ENCODE peak calls at places on chromosomes 11 and 22, in ten cellular contexts. P, T, D, H, S, W, J, V, Q and A are unnamed samples.

GRCh38 chr11:74634537-74634936 is 42.2 kb downstream of the POLD3 start:
- DNase-seq in P (peak; percentile 57), T (no peak), D (no peak), H (peak; percentile 52), S (no peak), W (peak; percentile 66), J (peak; percentile 38), V (peak; percentile 81), Q (peak; percentile 23), A (peak; percentile 87)

GRCh38 chr22:41565403-41566054 is 4.7 kb downstream of the CSDC2 start:
- DNase-seq in P (peak; percentile 84), T (peak; percentile 64), D (peak; percentile 63), H (peak; percentile 82), S (peak; percentile 97), W (peak; percentile 89), J (peak; percentile 67), V (peak; percentile 68), Q (peak; percentile 70), A (peak; percentile 69)

GRCh38 chr11:11243790-11244469 is 109.1 kb downstream of the CSNK2A3 start:
- DNase-seq in P (peak; percentile 37), T (peak; percentile 52), D (peak; percentile 56), H (peak; percentile 20), S (no peak), W (no peak), J (peak; percentile 65), V (no peak), Q (peak; percentile 34), A (peak; percentile 31)

GRCh38 chr11:12963789-12964536 is 45.2 kb upstream of the RASSF10 start:
- DNase-seq in P (peak; percentile 78), T (peak; percentile 73), D (peak; percentile 56), H (peak; percentile 73), S (peak; percentile 93), W (peak; percentile 48), J (peak; percentile 83), V (peak; percentile 80), Q (peak; percentile 58), A (peak; percentile 84)

GRCh38 chr11:69443138-69443967 is 38.1 kb upstream of the LINC01488 start:
- DNase-seq in P (peak; percentile 98), T (peak; percentile 92), D (peak; percentile 96), H (peak; percentile 94), S (peak; percentile 100), W (peak; percentile 94), J (peak; percentile 95), V (peak; percentile 96), Q (peak; percentile 91), A (peak; percentile 87)

GRCh38 chr11:405323-405975 is 9.3 kb downstream of the SIGIRR start:
- DNase-seq in P (no peak), T (peak; percentile 51), D (peak; percentile 63), H (peak; percentile 44), S (no peak), W (no peak), J (no peak), V (no peak), Q (no peak), A (no peak)

GRCh38 chr11:1235615-1236315 is 12.9 kb downstream of the MUC5B start:
- DNase-seq in P (no peak), T (no peak), D (peak; percentile 17), H (no peak), S (peak; percentile 86), W (no peak), J (no peak), V (no peak), Q (no peak), A (no peak)

GRCh38 chr11:65588199-65589054 is 7.2 kb downstream of the KCNK7 start:
- DNase-seq in P (peak; percentile 74), T (peak; percentile 62), D (peak; percentile 79), H (peak; percentile 59), S (peak; percentile 96), W (peak; percentile 32), J (peak; percentile 73), V (peak; percentile 65), Q (peak; percentile 54), A (no peak)

GRCh38 chr11:126231725-126232459 is 20.3 kb downstream of the FAM118B start:
- DNase-seq in P (peak; percentile 80), T (no peak), D (no peak), H (peak; percentile 87), S (no peak), W (peak; percentile 66), J (peak; percentile 9), V (peak; percentile 59), Q (peak; percentile 87), A (no peak)

GRCh38 chr22:26894362-26894761 is 237.0 kb downstream of the MIAT start:
- DNase-seq in P (no peak), T (no peak), D (no peak), H (no peak), S (no peak), W (peak; percentile 18), J (no peak), V (no peak), Q (peak; percentile 12), A (no peak)

GRCh38 chr11:5507586-5508305 is 2.0 kb downstream of the UBQLN3 start:
- DNase-seq in P (no peak), T (no peak), D (no peak), H (no peak), S (no peak), W (no peak), J (no peak), V (no peak), Q (no peak), A (no peak)

GRCh38 chr22:22779213-22779612 is 108.4 kb upstream of the IGLL5 start:
- DNase-seq in P (no peak), T (no peak), D (no peak), H (no peak), S (no peak), W (no peak), J (no peak), V (no peak), Q (no peak), A (no peak)

GRCh38 chr22:37498289-37498909 is 12.2 kb upstream of the MFNG start:
- DNase-seq in P (peak; percentile 50), T (no peak), D (no peak), H (no peak), S (no peak), W (no peak), J (peak; percentile 83), V (no peak), Q (peak; percentile 20), A (no peak)

GRCh38 chr11:34354782-34355181 is 3.0 kb downstream of the ABTB2 start:
- DNase-seq in P (no peak), T (no peak), D (no peak), H (no peak), S (peak; percentile 31), W (peak; percentile 72), J (no peak), V (peak; percentile 27), Q (no peak), A (no peak)

GRCh38 chr22:25775501-25775900 is 33.5 kb downstream of the MYO18B start:
- DNase-seq in P (no peak), T (no peak), D (no peak), H (peak; percentile 30), S (peak; percentile 86), W (peak; percentile 21), J (no peak), V (no peak), Q (no peak), A (no peak)

GRCh38 chr11:87347860-87348259 is 310.1 kb downstream of the TMEM135 start:
- DNase-seq in P (no peak), T (no peak), D (no peak), H (no peak), S (no peak), W (no peak), J (no peak), V (no peak), Q (no peak), A (no peak)
- H3K27ac ChIP-seq in P (no peak overlapping the region), T (no peak overlapping the region), D (no peak overlapping the region), H (peak overlapping the region; percentile 81), S (no peak overlapping the region), W (no peak overlapping the region), J (peak overlapping the region; percentile 51), V (no peak overlapping the region), Q (no peak overlapping the region), A (no peak overlapping the region)

GRCh38 chr11:77019976-77020591 is 14.1 kb upstream of the B3GNT6 start:
- DNase-seq in P (no peak), T (no peak), D (no peak), H (peak; percentile 32), S (no peak), W (peak; percentile 61), J (peak; percentile 24), V (peak; percentile 92), Q (peak; percentile 77), A (peak; percentile 44)
- TF ChIP-seq CTCF in P (no peak), T (no peak), D (no peak), H (no peak), S (no peak), W (no peak), J (no peak), V (no peak), Q (no peak), A (no peak)

GRCh38 chr11:29306527-29306926 is 710.3 kb downstream of the KCNA4 start:
- DNase-seq in P (no peak), T (no peak), D (no peak), H (peak; percentile 92), S (no peak), W (peak; percentile 94), J (no peak), V (peak; percentile 55), Q (peak; percentile 86), A (no peak)

GRCh38 chr11:29310016-29310415 is 706.8 kb downstream of the KCNA4 start:
- DNase-seq in P (no peak), T (no peak), D (no peak), H (peak; percentile 65), S (no peak), W (peak; percentile 95), J (no peak), V (peak; percentile 70), Q (peak; percentile 48), A (peak; percentile 14)

GRCh38 chr11:29305456-29306232 is 711.2 kb downstream of the KCNA4 start:
- DNase-seq in P (no peak), T (no peak), D (no peak), H (no peak), S (no peak), W (no peak), J (no peak), V (no peak), Q (no peak), A (no peak)

GRCh38 chr11:29312817-29313216 is 704.0 kb downstream of the KCNA4 start:
- DNase-seq in P (no peak), T (no peak), D (no peak), H (no peak), S (no peak), W (peak; percentile 94), J (no peak), V (peak; percentile 62), Q (no peak), A (peak; percentile 70)

GRCh38 chr11:29310706-29311342 is 706.0 kb downstream of the KCNA4 start:
- DNase-seq in P (no peak), T (no peak), D (no peak), H (no peak), S (no peak), W (peak; percentile 49), J (no peak), V (peak; percentile 36), Q (no peak), A (no peak)
- H3K27ac ChIP-seq in P (no peak overlapping the region), T (no peak overlapping the region), D (no peak overlapping the region), H (no peak overlapping the region), S (peak overlapping the region; percentile 90), W (peak overlapping the region; percentile 76), J (no peak overlapping the region), V (peak overlapping the region; percentile 2), Q (no peak overlapping the region), A (no peak overlapping the region)

DNA sequence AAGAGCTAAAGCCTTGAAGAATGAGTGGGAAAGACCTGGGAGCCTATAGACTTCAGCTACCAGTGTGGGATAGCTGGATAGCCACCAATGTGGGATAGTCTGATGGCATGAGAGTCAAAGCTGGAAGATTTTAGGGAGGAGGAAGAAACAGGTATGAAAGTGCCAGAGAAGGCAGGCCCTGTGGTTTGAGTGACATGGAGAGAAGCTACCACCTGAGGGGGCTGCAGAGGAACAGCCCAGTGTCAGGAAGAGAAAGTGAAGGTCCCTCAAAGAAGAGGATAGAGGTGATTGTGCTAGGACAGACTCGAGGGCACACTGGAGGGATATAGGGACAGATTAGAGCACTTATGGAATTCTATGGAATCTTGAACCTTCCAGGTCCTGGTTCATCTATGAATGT is 23.1 kb upstream of the PAX6 start:
- DNase-seq in P (no peak), T (no peak), D (no peak), H (no peak), S (no peak), W (no peak), J (no peak), V (no peak), Q (no peak), A (no peak)
- TF ChIP-seq CTCF in P (peak; percentile 30), T (no peak), D (no peak), H (no peak), S (no peak), W (no peak), J (no peak), V (no peak), Q (no peak), A (no peak)